ENCODE peak calls at places on chromosomes 5 and 9, in seven cellular contexts. One of them, this sample, is unnamed.
A peak's percentile ranks its signal among the peaks of the same experiment; 100 is the strongest.

GRCh38 chr9:99239341-99240055 is 17.4 kb downstream of the SEC61B start:
- DNase-seq in CD8-positive, alpha-beta memory T cell: no peak
- DNase-seq in caudate nucleus: no peak
- DNase-seq in CD4-positive, alpha-beta T cell: no peak
- DNase-seq in GM04504: no peak
- DNase-seq in CD4-positive, CD25-positive, alpha-beta regulatory T cell: no peak
- DNase-seq in stimulated activated CD4-positive, alpha-beta T cell treated with anti-CD3 and anti-CD28 coated beads, Interleukin-15, amount 100 ng/mL, for 24 hours: no peak
- DNase-seq in this sample: no peak

GRCh38 chr5:56375011-56375410 is 141.9 kb upstream of the ANKRD55 start:
- DNase-seq in CD4-positive, CD25-positive, alpha-beta regulatory T cell: no peak
- DNase-seq in GM04504: no peak
- DNase-seq in CD8-positive, alpha-beta memory T cell: no peak
- DNase-seq in stimulated activated CD4-positive, alpha-beta T cell treated with anti-CD3 and anti-CD28 coated beads, Interleukin-15, amount 100 ng/mL, for 24 hours: no peak
- DNase-seq in caudate nucleus: no peak
- DNase-seq in CD4-positive, alpha-beta T cell: no peak
- DNase-seq in this sample: no peak

GRCh38 chr5:80156156-80156555 is 99.7 kb downstream of the SERINC5 start:
- DNase-seq in stimulated activated CD4-positive, alpha-beta T cell treated with anti-CD3 and anti-CD28 coated beads, Interleukin-15, amount 100 ng/mL, for 24 hours: no peak
- DNase-seq in GM04504: no peak
- DNase-seq in CD8-positive, alpha-beta memory T cell: no peak
- DNase-seq in CD4-positive, CD25-positive, alpha-beta regulatory T cell: no peak
- DNase-seq in CD4-positive, alpha-beta T cell: no peak
- DNase-seq in caudate nucleus: no peak
- DNase-seq in this sample: no peak

GRCh38 chr9:71822455-71822854 is 54.1 kb upstream of the CEMIP2 start:
- DNase-seq in CD4-positive, alpha-beta T cell: no peak
- DNase-seq in stimulated activated CD4-positive, alpha-beta T cell treated with anti-CD3 and anti-CD28 coated beads, Interleukin-15, amount 100 ng/mL, for 24 hours: no peak
- DNase-seq in CD8-positive, alpha-beta memory T cell: no peak
- DNase-seq in caudate nucleus: no peak
- DNase-seq in CD4-positive, CD25-positive, alpha-beta regulatory T cell: no peak
- DNase-seq in GM04504: no peak
- DNase-seq in this sample: no peak

GRCh38 chr9:114735732-114736131 is 53.7 kb upstream of the TEX48 start:
- DNase-seq in CD4-positive, CD25-positive, alpha-beta regulatory T cell: no peak
- DNase-seq in GM04504: peak; percentile 66
- DNase-seq in CD4-positive, alpha-beta T cell: no peak
- DNase-seq in caudate nucleus: no peak
- DNase-seq in stimulated activated CD4-positive, alpha-beta T cell treated with anti-CD3 and anti-CD28 coated beads, Interleukin-15, amount 100 ng/mL, for 24 hours: no peak
- DNase-seq in CD8-positive, alpha-beta memory T cell: no peak
- DNase-seq in this sample: no peak

GRCh38 chr5:139650689-139651501 is 2.7 kb downstream of the CXXC5 start:
- DNase-seq in stimulated activated CD4-positive, alpha-beta T cell treated with anti-CD3 and anti-CD28 coated beads, Interleukin-15, amount 100 ng/mL, for 24 hours: no peak
- DNase-seq in caudate nucleus: peak; percentile 62
- DNase-seq in CD8-positive, alpha-beta memory T cell: no peak
- DNase-seq in GM04504: no peak
- DNase-seq in CD4-positive, CD25-positive, alpha-beta regulatory T cell: no peak
- DNase-seq in CD4-positive, alpha-beta T cell: no peak
- DNase-seq in this sample: no peak

GRCh38 chr5:149549461-149550266 is 1.6 kb downstream of the CSNK1A1 start:
- DNase-seq in CD4-positive, alpha-beta T cell: peak; percentile 11
- DNase-seq in caudate nucleus: peak; percentile 27
- DNase-seq in stimulated activated CD4-positive, alpha-beta T cell treated with anti-CD3 and anti-CD28 coated beads, Interleukin-15, amount 100 ng/mL, for 24 hours: peak; percentile 40
- DNase-seq in GM04504: no peak
- DNase-seq in CD4-positive, CD25-positive, alpha-beta regulatory T cell: peak; percentile 57
- DNase-seq in CD8-positive, alpha-beta memory T cell: peak; percentile 10
- DNase-seq in this sample: peak; percentile 44

GRCh38 chr9:129887210-129888084 is 52.2 kb downstream of the USP20 start:
- DNase-seq in CD8-positive, alpha-beta memory T cell: peak; percentile 56
- DNase-seq in GM04504: no peak
- DNase-seq in CD4-positive, CD25-positive, alpha-beta regulatory T cell: peak; percentile 82
- DNase-seq in caudate nucleus: peak; percentile 34
- DNase-seq in CD4-positive, alpha-beta T cell: peak; percentile 38
- DNase-seq in stimulated activated CD4-positive, alpha-beta T cell treated with anti-CD3 and anti-CD28 coated beads, Interleukin-15, amount 100 ng/mL, for 24 hours: peak; percentile 80
- DNase-seq in this sample: peak; percentile 84

GRCh38 chr9:113299800-113300292 is 3.3 kb downstream of the RNF183 start:
- DNase-seq in stimulated activated CD4-positive, alpha-beta T cell treated with anti-CD3 and anti-CD28 coated beads, Interleukin-15, amount 100 ng/mL, for 24 hours: no peak
- DNase-seq in caudate nucleus: no peak
- DNase-seq in GM04504: no peak
- DNase-seq in CD8-positive, alpha-beta memory T cell: no peak
- DNase-seq in CD4-positive, alpha-beta T cell: no peak
- DNase-seq in CD4-positive, CD25-positive, alpha-beta regulatory T cell: no peak
- DNase-seq in this sample: no peak

GRCh38 chr5:109063223-109063622 is 315.5 kb downstream of the FER start:
- DNase-seq in caudate nucleus: no peak
- DNase-seq in CD4-positive, alpha-beta T cell: no peak
- DNase-seq in GM04504: peak; percentile 50
- DNase-seq in CD4-positive, CD25-positive, alpha-beta regulatory T cell: no peak
- DNase-seq in CD8-positive, alpha-beta memory T cell: no peak
- DNase-seq in stimulated activated CD4-positive, alpha-beta T cell treated with anti-CD3 and anti-CD28 coated beads, Interleukin-15, amount 100 ng/mL, for 24 hours: no peak
- DNase-seq in this sample: no peak

GRCh38 chr9:105670775-105671174 is 8.5 kb downstream of the TAL2 start:
- DNase-seq in GM04504: no peak
- DNase-seq in stimulated activated CD4-positive, alpha-beta T cell treated with anti-CD3 and anti-CD28 coated beads, Interleukin-15, amount 100 ng/mL, for 24 hours: no peak
- DNase-seq in caudate nucleus: no peak
- DNase-seq in CD4-positive, CD25-positive, alpha-beta regulatory T cell: no peak
- DNase-seq in CD4-positive, alpha-beta T cell: no peak
- DNase-seq in CD8-positive, alpha-beta memory T cell: no peak
- DNase-seq in this sample: no peak

GRCh38 chr5:37355161-37355560 is 15.7 kb downstream of the NUP155 start:
- DNase-seq in CD8-positive, alpha-beta memory T cell: no peak
- DNase-seq in CD4-positive, alpha-beta T cell: no peak
- DNase-seq in GM04504: no peak
- DNase-seq in CD4-positive, CD25-positive, alpha-beta regulatory T cell: no peak
- DNase-seq in caudate nucleus: no peak
- DNase-seq in stimulated activated CD4-positive, alpha-beta T cell treated with anti-CD3 and anti-CD28 coated beads, Interleukin-15, amount 100 ng/mL, for 24 hours: no peak
- DNase-seq in this sample: no peak

GRCh38 chr5:139140631-139141071 is 57.5 kb downstream of the SIL1 start:
- DNase-seq in CD4-positive, alpha-beta T cell: no peak
- DNase-seq in GM04504: peak; percentile 47
- DNase-seq in caudate nucleus: no peak
- DNase-seq in CD8-positive, alpha-beta memory T cell: no peak
- DNase-seq in stimulated activated CD4-positive, alpha-beta T cell treated with anti-CD3 and anti-CD28 coated beads, Interleukin-15, amount 100 ng/mL, for 24 hours: no peak
- DNase-seq in CD4-positive, CD25-positive, alpha-beta regulatory T cell: no peak
- DNase-seq in this sample: no peak

GRCh38 chr5:170648546-170648945 is 135.0 kb upstream of the GABRP start:
- DNase-seq in stimulated activated CD4-positive, alpha-beta T cell treated with anti-CD3 and anti-CD28 coated beads, Interleukin-15, amount 100 ng/mL, for 24 hours: no peak
- DNase-seq in caudate nucleus: no peak
- DNase-seq in GM04504: no peak
- DNase-seq in CD8-positive, alpha-beta memory T cell: no peak
- DNase-seq in CD4-positive, alpha-beta T cell: no peak
- DNase-seq in CD4-positive, CD25-positive, alpha-beta regulatory T cell: no peak
- DNase-seq in this sample: no peak

GRCh38 chr9:136494531-136495215 is 11.8 kb upstream of the SEC16A start:
- DNase-seq in stimulated activated CD4-positive, alpha-beta T cell treated with anti-CD3 and anti-CD28 coated beads, Interleukin-15, amount 100 ng/mL, for 24 hours: no peak
- DNase-seq in CD4-positive, alpha-beta T cell: no peak
- DNase-seq in CD4-positive, CD25-positive, alpha-beta regulatory T cell: no peak
- DNase-seq in GM04504: no peak
- DNase-seq in caudate nucleus: no peak
- DNase-seq in CD8-positive, alpha-beta memory T cell: no peak
- DNase-seq in this sample: no peak

GRCh38 chr5:59180515-59180914 is 597.6 kb downstream of the RAB3C start:
- DNase-seq in CD4-positive, CD25-positive, alpha-beta regulatory T cell: no peak
- DNase-seq in caudate nucleus: no peak
- DNase-seq in stimulated activated CD4-positive, alpha-beta T cell treated with anti-CD3 and anti-CD28 coated beads, Interleukin-15, amount 100 ng/mL, for 24 hours: no peak
- DNase-seq in CD4-positive, alpha-beta T cell: no peak
- DNase-seq in GM04504: no peak
- DNase-seq in CD8-positive, alpha-beta memory T cell: no peak
- DNase-seq in this sample: no peak

GRCh38 chr5:116567100-116567499 is 7.5 kb downstream of the SEMA6A start:
- DNase-seq in CD4-positive, CD25-positive, alpha-beta regulatory T cell: no peak
- DNase-seq in CD8-positive, alpha-beta memory T cell: no peak
- DNase-seq in CD4-positive, alpha-beta T cell: no peak
- DNase-seq in stimulated activated CD4-positive, alpha-beta T cell treated with anti-CD3 and anti-CD28 coated beads, Interleukin-15, amount 100 ng/mL, for 24 hours: no peak
- DNase-seq in caudate nucleus: no peak
- DNase-seq in GM04504: no peak
- DNase-seq in this sample: no peak

GRCh38 chr9:134434896-134435506 is 108.7 kb downstream of the RXRA start:
- DNase-seq in GM04504: peak; percentile 96
- DNase-seq in stimulated activated CD4-positive, alpha-beta T cell treated with anti-CD3 and anti-CD28 coated beads, Interleukin-15, amount 100 ng/mL, for 24 hours: no peak
- DNase-seq in CD4-positive, CD25-positive, alpha-beta regulatory T cell: no peak
- DNase-seq in CD4-positive, alpha-beta T cell: no peak
- DNase-seq in caudate nucleus: peak; percentile 88
- DNase-seq in CD8-positive, alpha-beta memory T cell: no peak
- DNase-seq in this sample: no peak

GRCh38 chr5:135547590-135548254 is 12.0 kb upstream of the NEUROG1 start:
- DNase-seq in CD4-positive, alpha-beta T cell: no peak
- DNase-seq in caudate nucleus: no peak
- DNase-seq in CD8-positive, alpha-beta memory T cell: no peak
- DNase-seq in stimulated activated CD4-positive, alpha-beta T cell treated with anti-CD3 and anti-CD28 coated beads, Interleukin-15, amount 100 ng/mL, for 24 hours: no peak
- DNase-seq in CD4-positive, CD25-positive, alpha-beta regulatory T cell: no peak
- DNase-seq in GM04504: no peak
- DNase-seq in this sample: no peak

GRCh38 chr9:131278421-131279111 is 2.3 kb upstream of the FAM78A start:
- DNase-seq in CD4-positive, alpha-beta T cell: no peak
- DNase-seq in stimulated activated CD4-positive, alpha-beta T cell treated with anti-CD3 and anti-CD28 coated beads, Interleukin-15, amount 100 ng/mL, for 24 hours: peak; percentile 27
- DNase-seq in GM04504: no peak
- DNase-seq in CD8-positive, alpha-beta memory T cell: no peak
- DNase-seq in CD4-positive, CD25-positive, alpha-beta regulatory T cell: peak; percentile 82
- DNase-seq in caudate nucleus: no peak
- DNase-seq in this sample: no peak

GRCh38 chr5:172599204-172599567 is 41.9 kb upstream of the NEURL1B start:
- DNase-seq in stimulated activated CD4-positive, alpha-beta T cell treated with anti-CD3 and anti-CD28 coated beads, Interleukin-15, amount 100 ng/mL, for 24 hours: no peak
- DNase-seq in CD8-positive, alpha-beta memory T cell: no peak
- DNase-seq in CD4-positive, CD25-positive, alpha-beta regulatory T cell: no peak
- DNase-seq in caudate nucleus: no peak
- DNase-seq in CD4-positive, alpha-beta T cell: no peak
- DNase-seq in GM04504: no peak
- DNase-seq in this sample: no peak

GRCh38 chr5:3364433-3364832 is 231.2 kb upstream of the IRX1 start:
- DNase-seq in GM04504: no peak
- DNase-seq in caudate nucleus: no peak
- DNase-seq in CD4-positive, alpha-beta T cell: no peak
- DNase-seq in stimulated activated CD4-positive, alpha-beta T cell treated with anti-CD3 and anti-CD28 coated beads, Interleukin-15, amount 100 ng/mL, for 24 hours: no peak
- DNase-seq in CD8-positive, alpha-beta memory T cell: no peak
- DNase-seq in CD4-positive, CD25-positive, alpha-beta regulatory T cell: no peak
- DNase-seq in this sample: no peak

GRCh38 chr5:67515020-67515689 is 318.6 kb upstream of the CD180 start:
- DNase-seq in caudate nucleus: no peak
- DNase-seq in stimulated activated CD4-positive, alpha-beta T cell treated with anti-CD3 and anti-CD28 coated beads, Interleukin-15, amount 100 ng/mL, for 24 hours: peak; percentile 60
- DNase-seq in GM04504: no peak
- DNase-seq in CD4-positive, alpha-beta T cell: peak; percentile 16
- DNase-seq in CD4-positive, CD25-positive, alpha-beta regulatory T cell: peak; percentile 86
- DNase-seq in CD8-positive, alpha-beta memory T cell: peak; percentile 2
- DNase-seq in this sample: no peak

GRCh38 chr5:37086466-37087178 is 162.6 kb downstream of the CPLANE1 start:
- DNase-seq in CD4-positive, CD25-positive, alpha-beta regulatory T cell: no peak
- DNase-seq in stimulated activated CD4-positive, alpha-beta T cell treated with anti-CD3 and anti-CD28 coated beads, Interleukin-15, amount 100 ng/mL, for 24 hours: no peak
- DNase-seq in CD4-positive, alpha-beta T cell: no peak
- DNase-seq in caudate nucleus: no peak
- DNase-seq in GM04504: peak; percentile 5
- DNase-seq in CD8-positive, alpha-beta memory T cell: no peak
- DNase-seq in this sample: no peak

GRCh38 chr5:10595678-10596309 is 31.9 kb downstream of the ANKRD33B start:
- DNase-seq in CD4-positive, alpha-beta T cell: no peak
- DNase-seq in GM04504: peak; percentile 80
- DNase-seq in CD4-positive, CD25-positive, alpha-beta regulatory T cell: peak; percentile 78
- DNase-seq in stimulated activated CD4-positive, alpha-beta T cell treated with anti-CD3 and anti-CD28 coated beads, Interleukin-15, amount 100 ng/mL, for 24 hours: peak; percentile 70
- DNase-seq in CD8-positive, alpha-beta memory T cell: no peak
- DNase-seq in caudate nucleus: no peak
- DNase-seq in this sample: no peak

GRCh38 chr5:91022518-91022917 is 360.6 kb downstream of the ARRDC3 start:
- DNase-seq in caudate nucleus: no peak
- DNase-seq in CD8-positive, alpha-beta memory T cell: no peak
- DNase-seq in CD4-positive, CD25-positive, alpha-beta regulatory T cell: no peak
- DNase-seq in GM04504: no peak
- DNase-seq in CD4-positive, alpha-beta T cell: no peak
- DNase-seq in stimulated activated CD4-positive, alpha-beta T cell treated with anti-CD3 and anti-CD28 coated beads, Interleukin-15, amount 100 ng/mL, for 24 hours: no peak
- DNase-seq in this sample: no peak

GRCh38 chr9:114099523-114100270 is 605 bp upstream of the KIF12 start:
- DNase-seq in stimulated activated CD4-positive, alpha-beta T cell treated with anti-CD3 and anti-CD28 coated beads, Interleukin-15, amount 100 ng/mL, for 24 hours: no peak
- DNase-seq in CD4-positive, alpha-beta T cell: no peak
- DNase-seq in CD4-positive, CD25-positive, alpha-beta regulatory T cell: no peak
- DNase-seq in caudate nucleus: no peak
- DNase-seq in CD8-positive, alpha-beta memory T cell: no peak
- DNase-seq in GM04504: no peak
- DNase-seq in this sample: no peak

GRCh38 chr9:116855881-116856662 is 169.0 kb downstream of the TRIM32 start:
- DNase-seq in stimulated activated CD4-positive, alpha-beta T cell treated with anti-CD3 and anti-CD28 coated beads, Interleukin-15, amount 100 ng/mL, for 24 hours: no peak
- DNase-seq in GM04504: no peak
- DNase-seq in CD8-positive, alpha-beta memory T cell: no peak
- DNase-seq in CD4-positive, CD25-positive, alpha-beta regulatory T cell: no peak
- DNase-seq in caudate nucleus: no peak
- DNase-seq in CD4-positive, alpha-beta T cell: no peak
- DNase-seq in this sample: no peak

GRCh38 chr9:127802576-127803443 is at the start of gene FPGS:
- DNase-seq in CD4-positive, CD25-positive, alpha-beta regulatory T cell: peak; percentile 87
- DNase-seq in CD4-positive, alpha-beta T cell: peak; percentile 78
- DNase-seq in CD8-positive, alpha-beta memory T cell: peak; percentile 83
- DNase-seq in GM04504: peak; percentile 71
- DNase-seq in caudate nucleus: peak; percentile 86
- DNase-seq in stimulated activated CD4-positive, alpha-beta T cell treated with anti-CD3 and anti-CD28 coated beads, Interleukin-15, amount 100 ng/mL, for 24 hours: peak; percentile 91
- DNase-seq in this sample: peak; percentile 87

GRCh38 chr9:118596374-118597015 is 772.7 kb downstream of the BRINP1 start:
- DNase-seq in GM04504: no peak
- DNase-seq in CD4-positive, CD25-positive, alpha-beta regulatory T cell: no peak
- DNase-seq in CD8-positive, alpha-beta memory T cell: no peak
- DNase-seq in stimulated activated CD4-positive, alpha-beta T cell treated with anti-CD3 and anti-CD28 coated beads, Interleukin-15, amount 100 ng/mL, for 24 hours: no peak
- DNase-seq in CD4-positive, alpha-beta T cell: no peak
- DNase-seq in caudate nucleus: no peak
- DNase-seq in this sample: no peak

GRCh38 chr9:74275872-74276508 is 221.1 kb upstream of the RORB start:
- DNase-seq in CD4-positive, CD25-positive, alpha-beta regulatory T cell: no peak
- DNase-seq in CD8-positive, alpha-beta memory T cell: no peak
- DNase-seq in stimulated activated CD4-positive, alpha-beta T cell treated with anti-CD3 and anti-CD28 coated beads, Interleukin-15, amount 100 ng/mL, for 24 hours: no peak
- DNase-seq in GM04504: no peak
- DNase-seq in caudate nucleus: no peak
- DNase-seq in CD4-positive, alpha-beta T cell: no peak
- DNase-seq in this sample: no peak

GRCh38 chr5:78236046-78236445 is 58.5 kb downstream of the AP3B1 start:
- DNase-seq in CD4-positive, CD25-positive, alpha-beta regulatory T cell: no peak
- DNase-seq in CD4-positive, alpha-beta T cell: no peak
- DNase-seq in stimulated activated CD4-positive, alpha-beta T cell treated with anti-CD3 and anti-CD28 coated beads, Interleukin-15, amount 100 ng/mL, for 24 hours: no peak
- DNase-seq in CD8-positive, alpha-beta memory T cell: no peak
- DNase-seq in caudate nucleus: no peak
- DNase-seq in GM04504: no peak
- DNase-seq in this sample: no peak

GRCh38 chr9:33239922-33240321 is at the start of gene SPINK4:
- DNase-seq in CD8-positive, alpha-beta memory T cell: no peak
- DNase-seq in CD4-positive, alpha-beta T cell: no peak
- DNase-seq in GM04504: no peak
- DNase-seq in caudate nucleus: no peak
- DNase-seq in CD4-positive, CD25-positive, alpha-beta regulatory T cell: no peak
- DNase-seq in stimulated activated CD4-positive, alpha-beta T cell treated with anti-CD3 and anti-CD28 coated beads, Interleukin-15, amount 100 ng/mL, for 24 hours: no peak
- DNase-seq in this sample: no peak

GRCh38 chr5:163373401-163374066 is 63.9 kb upstream of the CCNG1 start:
- DNase-seq in CD4-positive, CD25-positive, alpha-beta regulatory T cell: no peak
- DNase-seq in CD4-positive, alpha-beta T cell: no peak
- DNase-seq in CD8-positive, alpha-beta memory T cell: no peak
- DNase-seq in stimulated activated CD4-positive, alpha-beta T cell treated with anti-CD3 and anti-CD28 coated beads, Interleukin-15, amount 100 ng/mL, for 24 hours: no peak
- DNase-seq in caudate nucleus: no peak
- DNase-seq in GM04504: no peak
- DNase-seq in this sample: no peak

GRCh38 chr5:124446125-124446524 is 300.3 kb downstream of the ZNF608 start:
- DNase-seq in CD4-positive, CD25-positive, alpha-beta regulatory T cell: no peak
- DNase-seq in caudate nucleus: no peak
- DNase-seq in CD8-positive, alpha-beta memory T cell: no peak
- DNase-seq in CD4-positive, alpha-beta T cell: no peak
- DNase-seq in GM04504: no peak
- DNase-seq in stimulated activated CD4-positive, alpha-beta T cell treated with anti-CD3 and anti-CD28 coated beads, Interleukin-15, amount 100 ng/mL, for 24 hours: no peak
- DNase-seq in this sample: no peak

GRCh38 chr5:108735790-108736189 is 11.9 kb upstream of the FER start:
- DNase-seq in caudate nucleus: no peak
- DNase-seq in CD4-positive, CD25-positive, alpha-beta regulatory T cell: no peak
- DNase-seq in GM04504: no peak
- DNase-seq in CD8-positive, alpha-beta memory T cell: no peak
- DNase-seq in stimulated activated CD4-positive, alpha-beta T cell treated with anti-CD3 and anti-CD28 coated beads, Interleukin-15, amount 100 ng/mL, for 24 hours: no peak
- DNase-seq in CD4-positive, alpha-beta T cell: no peak
- DNase-seq in this sample: no peak

GRCh38 chr9:132114102-132114707 is 34.5 kb upstream of the MED27 start:
- DNase-seq in CD4-positive, CD25-positive, alpha-beta regulatory T cell: peak; percentile 16
- DNase-seq in GM04504: peak; percentile 27
- DNase-seq in caudate nucleus: peak; percentile 2
- DNase-seq in CD4-positive, alpha-beta T cell: peak; percentile 22
- DNase-seq in stimulated activated CD4-positive, alpha-beta T cell treated with anti-CD3 and anti-CD28 coated beads, Interleukin-15, amount 100 ng/mL, for 24 hours: peak; percentile 50
- DNase-seq in CD8-positive, alpha-beta memory T cell: peak; percentile 14
- DNase-seq in this sample: peak; percentile 27